ENCODE peak calls at places on chromosomes 16 and 17, in four cellular contexts. E, R, V and M are unnamed samples.

GRCh38 chr16:88700636-88701482 is 5.3 kb downstream of the RNF166 start:
- DNase-seq in E (peak), R (peak), V (peak), M (peak)

GRCh38 chr16:1414532-1415265 is at the start of gene UNKL:
- DNase-seq in E (no peak), R (peak), V (peak), M (peak)

GRCh38 chr17:37024181-37024637 is 75.5 kb downstream of the AATF start:
- DNase-seq in E (no peak), R (no peak), V (no peak), M (peak)

GRCh38 chr16:58670177-58670576 is 14.4 kb downstream of the SLC38A7 start:
- DNase-seq in E (no peak), R (no peak), V (no peak), M (no peak)

GRCh38 chr17:62802531-62803205 is 5.4 kb downstream of the MARCHF10 start:
- DNase-seq in E (no peak), R (no peak), V (no peak), M (no peak)

GRCh38 chr17:44916781-44917241 is 1.5 kb upstream of the GFAP start:
- DNase-seq in E (peak), R (peak), V (no peak), M (peak)

GRCh38 chr16:59170065-59170712 is 436.1 kb upstream of the GOT2 start:
- DNase-seq in E (no peak), R (no peak), V (no peak), M (no peak)

GRCh38 chr17:4105232-4105631 is 37.6 kb downstream of the ZZEF1 start:
- DNase-seq in E (no peak), R (no peak), V (no peak), M (no peak)

GRCh38 chr16:27698266-27698665 is 148.3 kb downstream of the KATNIP start:
- DNase-seq in E (no peak), R (peak), V (no peak), M (no peak)

GRCh38 chr17:66690166-66690565 is 144.8 kb upstream of the CACNG5 start:
- DNase-seq in E (no peak), R (no peak), V (no peak), M (no peak)

GRCh38 chr17:13346996-13347762 is 254.6 kb downstream of the HS3ST3A1 start:
- DNase-seq in E (peak), R (no peak), V (no peak), M (peak)

GRCh38 chr17:19654342-19654886 is 5.9 kb downstream of the ALDH3A2 start:
- DNase-seq in E (no peak), R (peak), V (no peak), M (no peak)

GRCh38 chr17:1040216-1040600 is 43.3 kb downstream of the TIMM22 start:
- DNase-seq in E (no peak), R (no peak), V (no peak), M (no peak)

GRCh38 chr17:70503449-70503848 is 334.1 kb downstream of the KCNJ2 start:
- DNase-seq in E (no peak), R (no peak), V (no peak), M (no peak)

GRCh38 chr16:55605756-55606155 is 39.3 kb downstream of the CAPNS2 start:
- DNase-seq in E (no peak), R (no peak), V (no peak), M (peak)

GRCh38 chr17:61337247-61337812 is 62.3 kb upstream of the TBX2 start:
- DNase-seq in E (no peak), R (no peak), V (no peak), M (peak)

GRCh38 chr17:77570565-77570898 is 388.0 kb upstream of the TNRC6C start:
- DNase-seq in E (no peak), R (peak), V (no peak), M (no peak)

GRCh38 chr17:2067559-2067958 is 12.7 kb downstream of the HIC1 start:
- DNase-seq in E (no peak), R (no peak), V (no peak), M (peak)

GRCh38 chr16:88415381-88416323 is 32.9 kb downstream of the ZNF469 start:
- DNase-seq in E (no peak), R (no peak), V (no peak), M (no peak)

GRCh38 chr17:61159415-61159814 is 240.2 kb upstream of the TBX2 start:
- DNase-seq in E (no peak), R (no peak), V (no peak), M (peak)

GRCh38 chr17:48409607-48410006 is 20.4 kb downstream of the SKAP1 start:
- DNase-seq in E (no peak), R (no peak), V (no peak), M (no peak)

GRCh38 chr16:30902070-30902972 is 5.9 kb downstream of the CTF1 start:
- DNase-seq in E (no peak), R (peak), V (no peak), M (peak)